ENCODE peak calls at places on chromosomes 2 and 18, in four cellular contexts. One of them, this sample, is unnamed.

GRCh38 chr2:212975333-212975732 is 176.1 kb downstream of the IKZF2 start:
- DNase-seq in NCI-H1092: no peak
- DNase-seq in endothelial cell: no peak
- DNase-seq in central memory CD4-positive, alpha-beta T cell: no peak
- DNase-seq in this sample: no peak

GRCh38 chr2:122422384-122422991 is 667.0 kb downstream of the TSN start:
- DNase-seq in NCI-H1092: no peak
- DNase-seq in endothelial cell: no peak
- DNase-seq in central memory CD4-positive, alpha-beta T cell: no peak
- DNase-seq in this sample: no peak

GRCh38 chr2:98601532-98602132 is 6.7 kb downstream of the COA5 start:
- DNase-seq in NCI-H1092: no peak
- DNase-seq in endothelial cell: peak; percentile 46
- DNase-seq in central memory CD4-positive, alpha-beta T cell: no peak
- DNase-seq in this sample: peak; percentile 4

GRCh38 chr2:120228503-120228902 is 5.3 kb upstream of the TMEM185B start:
- DNase-seq in NCI-H1092: no peak
- DNase-seq in endothelial cell: no peak
- DNase-seq in central memory CD4-positive, alpha-beta T cell: no peak
- DNase-seq in this sample: no peak

GRCh38 chr2:134988994-134989605 is 58.1 kb downstream of the MAP3K19 start:
- DNase-seq in NCI-H1092: no peak
- DNase-seq in endothelial cell: no peak
- DNase-seq in central memory CD4-positive, alpha-beta T cell: peak; percentile 14
- DNase-seq in this sample: peak; percentile 44

GRCh38 chr2:7825591-7826312 is 856.1 kb upstream of the ID2 start:
- DNase-seq in NCI-H1092: no peak
- DNase-seq in endothelial cell: no peak
- DNase-seq in central memory CD4-positive, alpha-beta T cell: no peak
- DNase-seq in this sample: no peak

GRCh38 chr2:128405467-128405900 is 86.8 kb upstream of the HS6ST1 start:
- DNase-seq in NCI-H1092: no peak
- DNase-seq in endothelial cell: no peak
- DNase-seq in central memory CD4-positive, alpha-beta T cell: no peak
- DNase-seq in this sample: no peak

GRCh38 chr2:67702284-67702683 is 305.2 kb downstream of the ETAA1 start:
- DNase-seq in NCI-H1092: no peak
- DNase-seq in endothelial cell: no peak
- DNase-seq in central memory CD4-positive, alpha-beta T cell: no peak
- DNase-seq in this sample: peak; percentile 7

GRCh38 chr2:199136681-199137080 is 321.1 kb downstream of the SATB2 start:
- DNase-seq in NCI-H1092: no peak
- DNase-seq in endothelial cell: no peak
- DNase-seq in central memory CD4-positive, alpha-beta T cell: no peak
- DNase-seq in this sample: no peak

GRCh38 chr2:134365356-134365755 is 111.5 kb downstream of the MGAT5 start:
- DNase-seq in NCI-H1092: no peak
- DNase-seq in endothelial cell: no peak
- DNase-seq in central memory CD4-positive, alpha-beta T cell: no peak
- DNase-seq in this sample: no peak

GRCh38 chr2:115071534-115071933 is 629.1 kb downstream of the DPP10 start:
- DNase-seq in NCI-H1092: no peak
- DNase-seq in endothelial cell: no peak
- DNase-seq in central memory CD4-positive, alpha-beta T cell: no peak
- DNase-seq in this sample: no peak

GRCh38 chr2:171864357-171864985 is 29.6 kb downstream of the SLC25A12 start:
- DNase-seq in NCI-H1092: no peak
- DNase-seq in endothelial cell: peak; percentile 4
- DNase-seq in central memory CD4-positive, alpha-beta T cell: no peak
- DNase-seq in this sample: no peak

GRCh38 chr2:164697688-164698290 is 76.5 kb upstream of the GRB14 start:
- DNase-seq in NCI-H1092: no peak
- DNase-seq in endothelial cell: no peak
- DNase-seq in central memory CD4-positive, alpha-beta T cell: no peak
- DNase-seq in this sample: no peak

GRCh38 chr2:26530696-26531095 is 52.8 kb upstream of the OTOF start:
- DNase-seq in NCI-H1092: no peak
- DNase-seq in endothelial cell: no peak
- DNase-seq in central memory CD4-positive, alpha-beta T cell: no peak
- DNase-seq in this sample: no peak

GRCh38 chr2:164841719-164842623 is at the start of gene COBLL1:
- DNase-seq in NCI-H1092: peak; percentile 69
- DNase-seq in endothelial cell: peak; percentile 77
- DNase-seq in central memory CD4-positive, alpha-beta T cell: no peak
- DNase-seq in this sample: peak; percentile 38

GRCh38 chr18:54875063-54875462 is 46.8 kb downstream of the RAB27B start:
- DNase-seq in NCI-H1092: no peak
- DNase-seq in endothelial cell: no peak
- DNase-seq in central memory CD4-positive, alpha-beta T cell: no peak
- DNase-seq in this sample: no peak

GRCh38 chr2:72146357-72147302 is 1.0 kb downstream of the CYP26B1 start:
- DNase-seq in NCI-H1092: no peak
- DNase-seq in endothelial cell: peak; percentile 6
- DNase-seq in central memory CD4-positive, alpha-beta T cell: no peak
- DNase-seq in this sample: no peak

GRCh38 chr2:237062585-237062984 is 23.1 kb upstream of the COPS8 start:
- DNase-seq in NCI-H1092: no peak
- DNase-seq in endothelial cell: no peak
- DNase-seq in central memory CD4-positive, alpha-beta T cell: no peak
- DNase-seq in this sample: no peak

GRCh38 chr2:24375349-24376087 is 15.2 kb upstream of the ITSN2 start:
- DNase-seq in NCI-H1092: no peak
- DNase-seq in endothelial cell: no peak
- DNase-seq in central memory CD4-positive, alpha-beta T cell: no peak
- DNase-seq in this sample: no peak

GRCh38 chr2:232493701-232494426 is 6.2 kb upstream of the ECEL1 start:
- DNase-seq in NCI-H1092: no peak
- DNase-seq in endothelial cell: no peak
- DNase-seq in central memory CD4-positive, alpha-beta T cell: no peak
- DNase-seq in this sample: no peak

GRCh38 chr2:158922610-158923009 is 45.8 kb upstream of the TANC1 start:
- DNase-seq in NCI-H1092: no peak
- DNase-seq in endothelial cell: no peak
- DNase-seq in central memory CD4-positive, alpha-beta T cell: no peak
- DNase-seq in this sample: no peak

GRCh38 chr2:88181511-88181910 is 11.4 kb downstream of the THNSL2 start:
- DNase-seq in NCI-H1092: no peak
- DNase-seq in endothelial cell: no peak
- DNase-seq in central memory CD4-positive, alpha-beta T cell: no peak
- DNase-seq in this sample: no peak

GRCh38 chr18:62505669-62506494 is 16.9 kb upstream of the ZCCHC2 start:
- DNase-seq in NCI-H1092: no peak
- DNase-seq in endothelial cell: no peak
- DNase-seq in central memory CD4-positive, alpha-beta T cell: peak; percentile 27
- DNase-seq in this sample: no peak

GRCh38 chr2:45152691-45153090 is 143.4 kb upstream of the SIX2 start:
- DNase-seq in NCI-H1092: no peak
- DNase-seq in endothelial cell: no peak
- DNase-seq in central memory CD4-positive, alpha-beta T cell: no peak
- DNase-seq in this sample: no peak

GRCh38 chr2:127690696-127691095 is 10.6 kb upstream of the SFT2D3 start:
- DNase-seq in NCI-H1092: no peak
- DNase-seq in endothelial cell: no peak
- DNase-seq in central memory CD4-positive, alpha-beta T cell: no peak
- DNase-seq in this sample: no peak

GRCh38 chr2:120684691-120685402 is 50.8 kb upstream of the GLI2 start:
- DNase-seq in NCI-H1092: no peak
- DNase-seq in endothelial cell: no peak
- DNase-seq in central memory CD4-positive, alpha-beta T cell: no peak
- DNase-seq in this sample: no peak

GRCh38 chr18:23810396-23810795 is 121.1 kb downstream of the LAMA3 start:
- DNase-seq in NCI-H1092: no peak
- DNase-seq in endothelial cell: no peak
- DNase-seq in central memory CD4-positive, alpha-beta T cell: peak; percentile 19
- DNase-seq in this sample: no peak

GRCh38 chr2:55119711-55120487 is 69.6 kb upstream of the RTN4 start:
- DNase-seq in NCI-H1092: no peak
- DNase-seq in endothelial cell: no peak
- DNase-seq in central memory CD4-positive, alpha-beta T cell: no peak
- DNase-seq in this sample: peak; percentile 90

GRCh38 chr2:134818321-134818720 is 20.1 kb upstream of the ACMSD start:
- DNase-seq in NCI-H1092: no peak
- DNase-seq in endothelial cell: no peak
- DNase-seq in central memory CD4-positive, alpha-beta T cell: no peak
- DNase-seq in this sample: no peak

GRCh38 chr2:218081695-218082094 is 12.6 kb downstream of the RUFY4 start:
- DNase-seq in NCI-H1092: no peak
- DNase-seq in endothelial cell: no peak
- DNase-seq in central memory CD4-positive, alpha-beta T cell: no peak
- DNase-seq in this sample: no peak

GRCh38 chr2:62871506-62871905 is 166.0 kb downstream of the EHBP1 start:
- DNase-seq in NCI-H1092: no peak
- DNase-seq in endothelial cell: no peak
- DNase-seq in central memory CD4-positive, alpha-beta T cell: no peak
- DNase-seq in this sample: no peak

GRCh38 chr2:42957109-42958035 is 165.0 kb upstream of the HAAO start:
- DNase-seq in NCI-H1092: no peak
- DNase-seq in endothelial cell: no peak
- DNase-seq in central memory CD4-positive, alpha-beta T cell: no peak
- DNase-seq in this sample: no peak

GRCh38 chr2:226524381-226524843 is 275.2 kb downstream of the IRS1 start:
- DNase-seq in NCI-H1092: no peak
- DNase-seq in endothelial cell: no peak
- DNase-seq in central memory CD4-positive, alpha-beta T cell: no peak
- DNase-seq in this sample: no peak

GRCh38 chr2:216047417-216047816 is 34.1 kb upstream of the MREG start:
- DNase-seq in NCI-H1092: no peak
- DNase-seq in endothelial cell: no peak
- DNase-seq in central memory CD4-positive, alpha-beta T cell: no peak
- DNase-seq in this sample: no peak

GRCh38 chr2:47031909-47032668 is 116.5 kb upstream of the MCFD2 start:
- DNase-seq in NCI-H1092: no peak
- DNase-seq in endothelial cell: no peak
- DNase-seq in central memory CD4-positive, alpha-beta T cell: no peak
- DNase-seq in this sample: no peak

GRCh38 chr18:46555724-46556123 is 101.3 kb downstream of the LOXHD1 start:
- DNase-seq in NCI-H1092: no peak
- DNase-seq in endothelial cell: peak; percentile 71
- DNase-seq in central memory CD4-positive, alpha-beta T cell: no peak
- DNase-seq in this sample: no peak

GRCh38 chr2:95530734-95531133 is 46.2 kb upstream of the TRIM43B start:
- DNase-seq in NCI-H1092: no peak
- DNase-seq in endothelial cell: no peak
- DNase-seq in central memory CD4-positive, alpha-beta T cell: no peak
- DNase-seq in this sample: no peak

GRCh38 chr2:85326406-85326945 is 1.3 kb downstream of the TGOLN2 start:
- DNase-seq in NCI-H1092: no peak
- DNase-seq in endothelial cell: no peak
- DNase-seq in central memory CD4-positive, alpha-beta T cell: peak; percentile 69
- DNase-seq in this sample: no peak

GRCh38 chr2:57022496-57022895 is 838.7 kb downstream of the CCDC85A start:
- DNase-seq in NCI-H1092: no peak
- DNase-seq in endothelial cell: no peak
- DNase-seq in central memory CD4-positive, alpha-beta T cell: no peak
- DNase-seq in this sample: no peak

This sample was measured in DMS 273 treated with DMSO at 0.1 percent for 48 hours.